ENCODE peak calls at places on chromosome 13, in five cellular contexts. One of them, this sample, is unnamed.

GRCh38 chr13:28609936-28610335 is 49.0 kb upstream of the POMP start:
- DNase-seq in lower leg skin: no peak
- DNase-seq in AG04450: peak
- DNase-seq in choroid plexus epithelial cell: peak
- DNase-seq in tibial artery: no peak
- DNase-seq in this sample: peak

GRCh38 chr13:45473627-45474026 is 8.9 kb downstream of the COG3 start:
- DNase-seq in lower leg skin: no peak
- DNase-seq in AG04450: no peak
- DNase-seq in choroid plexus epithelial cell: peak
- DNase-seq in tibial artery: no peak
- DNase-seq in this sample: no peak

GRCh38 chr13:93925976-93926375 is 553.5 kb downstream of the DCT start:
- DNase-seq in lower leg skin: no peak
- DNase-seq in AG04450: no peak
- DNase-seq in choroid plexus epithelial cell: no peak
- DNase-seq in tibial artery: no peak
- DNase-seq in this sample: no peak

GRCh38 chr13:97629601-97630272 is 195.8 kb downstream of the RAP2A start:
- DNase-seq in lower leg skin: no peak
- DNase-seq in AG04450: no peak
- DNase-seq in choroid plexus epithelial cell: no peak
- DNase-seq in tibial artery: no peak
- DNase-seq in this sample: no peak

GRCh38 chr13:104014803-104015645 is 948.8 kb upstream of the SLC10A2 start:
- DNase-seq in lower leg skin: no peak
- DNase-seq in AG04450: no peak
- DNase-seq in choroid plexus epithelial cell: peak
- DNase-seq in tibial artery: no peak
- DNase-seq in this sample: no peak

GRCh38 chr13:80979035-80979641 is 638.2 kb upstream of the SPRY2 start:
- DNase-seq in lower leg skin: no peak
- DNase-seq in AG04450: peak
- DNase-seq in choroid plexus epithelial cell: peak
- DNase-seq in tibial artery: peak
- DNase-seq in this sample: peak

GRCh38 chr13:22168437-22168836 is 497.6 kb downstream of the FGF9 start:
- DNase-seq in lower leg skin: no peak
- DNase-seq in AG04450: no peak
- DNase-seq in choroid plexus epithelial cell: no peak
- DNase-seq in tibial artery: no peak
- DNase-seq in this sample: no peak

GRCh38 chr13:113607477-113608245 is 23.1 kb downstream of the TFDP1 start:
- DNase-seq in lower leg skin: no peak
- DNase-seq in AG04450: no peak
- DNase-seq in choroid plexus epithelial cell: no peak
- DNase-seq in tibial artery: no peak
- DNase-seq in this sample: no peak

GRCh38 chr13:53405616-53406015 is 377.0 kb downstream of the OLFM4 start:
- DNase-seq in lower leg skin: no peak
- DNase-seq in AG04450: no peak
- DNase-seq in choroid plexus epithelial cell: no peak
- DNase-seq in tibial artery: no peak
- DNase-seq in this sample: no peak
- TF ChIP-seq CTCF in lower leg skin: no peak
- TF ChIP-seq CTCF in AG04450: no peak
- TF ChIP-seq CTCF in choroid plexus epithelial cell: no peak
- TF ChIP-seq CTCF in tibial artery: no peak
- TF ChIP-seq CTCF in this sample: no peak

GRCh38 chr13:51590231-51590630 is 6.0 kb downstream of the WDFY2 start:
- DNase-seq in lower leg skin: no peak
- DNase-seq in AG04450: no peak
- DNase-seq in choroid plexus epithelial cell: no peak
- DNase-seq in tibial artery: no peak
- DNase-seq in this sample: no peak
- H3K4me3 ChIP-seq in lower leg skin: no peak
- H3K4me3 ChIP-seq in AG04450: no peak
- H3K4me3 ChIP-seq in choroid plexus epithelial cell: no peak
- H3K4me3 ChIP-seq in tibial artery: no peak
- H3K4me3 ChIP-seq in this sample: no peak

DNA sequence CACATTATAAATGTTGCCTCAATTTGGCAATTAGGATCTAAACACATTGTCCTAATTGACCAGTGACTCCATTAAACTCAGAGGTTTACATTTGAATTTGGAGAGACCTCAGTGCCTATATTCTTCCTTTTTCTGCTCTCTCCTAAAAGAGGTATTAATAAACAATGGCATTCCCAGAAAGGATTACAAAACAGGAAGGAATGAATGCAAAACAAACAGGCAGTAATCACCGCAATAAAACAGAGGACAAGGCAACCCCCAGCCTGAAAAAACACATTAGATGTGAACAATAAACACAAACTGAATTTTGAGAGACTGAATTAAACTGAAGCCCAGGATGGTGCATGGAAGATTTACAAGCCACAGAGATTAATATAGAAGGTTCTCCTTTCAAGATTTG is 503.2 kb downstream of the LIG4 start:
- DNase-seq in lower leg skin: no peak
- DNase-seq in AG04450: no peak
- DNase-seq in choroid plexus epithelial cell: no peak
- DNase-seq in tibial artery: no peak
- DNase-seq in this sample: no peak
- TF ChIP-seq CTCF in lower leg skin: no peak
- TF ChIP-seq CTCF in AG04450: no peak
- TF ChIP-seq CTCF in choroid plexus epithelial cell: no peak
- TF ChIP-seq CTCF in tibial artery: no peak
- TF ChIP-seq CTCF in this sample: no peak

GRCh38 chr13:30120133-30120822 is 187.1 kb downstream of the KATNAL1 start:
- DNase-seq in lower leg skin: no peak
- DNase-seq in AG04450: no peak
- DNase-seq in choroid plexus epithelial cell: no peak
- DNase-seq in tibial artery: no peak
- DNase-seq in this sample: no peak
- H3K4me3 ChIP-seq in lower leg skin: no peak
- H3K4me3 ChIP-seq in AG04450: no peak
- H3K4me3 ChIP-seq in choroid plexus epithelial cell: no peak
- H3K4me3 ChIP-seq in tibial artery: no peak
- H3K4me3 ChIP-seq in this sample: no peak

GRCh38 chr13:89115307-89115706 is 1444.1 kb downstream of the SLITRK5 start:
- DNase-seq in lower leg skin: no peak
- DNase-seq in AG04450: no peak
- DNase-seq in choroid plexus epithelial cell: no peak
- DNase-seq in tibial artery: no peak
- DNase-seq in this sample: no peak
- TF ChIP-seq CTCF in lower leg skin: no peak
- TF ChIP-seq CTCF in AG04450: no peak
- TF ChIP-seq CTCF in choroid plexus epithelial cell: peak
- TF ChIP-seq CTCF in tibial artery: no peak
- TF ChIP-seq CTCF in this sample: no peak

DNA sequence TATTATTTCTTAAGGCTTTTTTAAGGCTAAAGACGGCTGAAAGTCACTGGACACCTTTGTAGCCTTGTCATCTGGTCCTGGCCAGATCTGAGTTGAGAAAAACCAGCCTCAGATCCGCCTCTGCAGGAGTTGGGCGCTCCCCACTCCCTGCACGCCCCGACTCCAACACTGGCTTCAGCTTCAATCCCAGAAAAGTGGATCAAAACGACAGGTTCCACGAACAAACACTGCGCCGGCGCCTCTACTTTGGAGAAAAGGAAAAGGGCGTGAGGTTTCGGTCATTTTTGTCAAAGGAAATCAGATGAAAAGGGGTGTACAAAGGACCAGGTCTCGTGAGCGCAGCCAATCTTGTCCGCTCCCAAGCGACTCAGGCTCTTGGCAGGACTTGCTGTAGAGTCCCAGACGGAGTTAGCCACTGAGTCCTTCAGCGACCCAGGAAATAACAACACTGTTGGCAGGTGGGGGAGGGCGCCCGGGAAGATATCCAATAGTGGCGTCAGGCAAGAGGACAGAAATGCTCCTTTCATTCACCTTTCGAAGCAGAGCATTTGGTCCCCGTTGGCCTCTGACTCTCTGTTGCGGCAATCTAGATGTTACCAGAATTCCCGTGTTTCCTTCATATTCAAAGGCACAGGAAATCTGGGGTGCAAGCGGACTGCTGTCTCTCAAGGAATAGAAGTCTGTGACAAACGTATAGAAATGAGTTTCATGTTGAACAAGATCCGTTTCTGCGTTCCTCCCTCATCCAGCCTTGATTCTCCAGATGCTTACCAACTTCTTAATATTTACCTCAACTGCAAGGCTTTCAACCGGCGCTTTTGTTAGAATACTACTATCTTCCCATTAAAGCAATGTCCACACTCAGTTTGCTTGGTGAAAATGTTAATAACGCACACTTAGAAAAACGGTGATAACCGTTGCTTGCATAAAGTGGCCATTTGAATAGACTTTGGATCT is 1.8 kb upstream of the CCNA1 start:
- DNase-seq in lower leg skin: no peak
- DNase-seq in AG04450: no peak
- DNase-seq in choroid plexus epithelial cell: peak
- DNase-seq in tibial artery: no peak
- DNase-seq in this sample: no peak
- H3K4me3 ChIP-seq in lower leg skin: no peak
- H3K4me3 ChIP-seq in AG04450: no peak
- H3K4me3 ChIP-seq in choroid plexus epithelial cell: peak
- H3K4me3 ChIP-seq in tibial artery: peak
- H3K4me3 ChIP-seq in this sample: no peak

GRCh38 chr13:52067237-52067636 is 42.7 kb downstream of the UTP14C start:
- DNase-seq in lower leg skin: no peak
- DNase-seq in AG04450: no peak
- DNase-seq in choroid plexus epithelial cell: peak
- DNase-seq in tibial artery: no peak
- DNase-seq in this sample: no peak

DNA sequence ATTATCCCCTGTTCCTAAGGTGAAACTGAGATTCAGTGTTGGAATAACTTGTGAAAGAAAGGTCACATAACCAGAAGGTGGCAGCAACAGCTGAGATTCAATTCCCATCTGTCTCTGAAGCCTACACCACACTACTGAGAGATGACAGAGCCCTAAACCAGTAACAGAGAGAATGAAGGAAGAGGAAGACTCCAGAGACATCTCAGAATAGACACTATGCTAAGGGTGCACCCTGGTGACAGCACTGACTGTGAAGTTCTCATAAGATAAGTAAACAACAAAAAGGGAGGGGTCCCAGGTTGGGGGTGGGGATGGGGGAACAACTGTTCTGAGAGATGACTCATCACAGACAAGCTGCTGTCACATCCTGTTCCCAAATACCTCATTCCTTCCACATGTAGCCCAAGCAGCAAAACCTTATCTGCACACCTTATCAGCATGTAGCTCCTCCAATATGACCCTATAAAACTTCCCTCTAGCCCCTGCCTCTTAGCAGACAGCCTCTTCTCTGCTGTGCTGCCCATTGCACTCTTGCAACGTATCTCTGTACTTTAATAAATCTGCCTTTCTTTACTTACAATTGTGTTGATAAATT is 46.5 kb downstream of the UTP14C start:
- DNase-seq in lower leg skin: no peak
- DNase-seq in AG04450: no peak
- DNase-seq in choroid plexus epithelial cell: peak
- DNase-seq in tibial artery: no peak
- DNase-seq in this sample: peak
- TF ChIP-seq CTCF in lower leg skin: no peak
- TF ChIP-seq CTCF in AG04450: no peak
- TF ChIP-seq CTCF in choroid plexus epithelial cell: peak
- TF ChIP-seq CTCF in tibial artery: no peak
- TF ChIP-seq CTCF in this sample: no peak

GRCh38 chr13:87671824-87672603 is 843 bp downstream of the SLITRK5 start:
- DNase-seq in lower leg skin: peak
- DNase-seq in AG04450: no peak
- DNase-seq in choroid plexus epithelial cell: no peak
- DNase-seq in tibial artery: no peak
- DNase-seq in this sample: no peak
- H3K4me3 ChIP-seq in lower leg skin: peak
- H3K4me3 ChIP-seq in AG04450: peak
- H3K4me3 ChIP-seq in choroid plexus epithelial cell: peak
- H3K4me3 ChIP-seq in tibial artery: peak
- H3K4me3 ChIP-seq in this sample: no peak

GRCh38 chr13:47459512-47459911 is 541.6 kb downstream of the SUCLA2 start:
- DNase-seq in lower leg skin: no peak
- DNase-seq in AG04450: no peak
- DNase-seq in choroid plexus epithelial cell: peak
- DNase-seq in tibial artery: no peak
- DNase-seq in this sample: no peak
- TF ChIP-seq CTCF in lower leg skin: no peak
- TF ChIP-seq CTCF in AG04450: peak
- TF ChIP-seq CTCF in choroid plexus epithelial cell: peak
- TF ChIP-seq CTCF in tibial artery: peak
- TF ChIP-seq CTCF in this sample: peak